ENCODE peak calls at places on chromosomes 13 and 19, in seven cellular contexts. T is stomach, W is breast epithelium, F is suprapubic skin, S is tibial nerve, A is IMR-90, X is heart left ventricle. R is an unnamed sample. For H3K4me1, the result is how much of the 10 kb centered on the place peaks cover.

GRCh38 chr13:106453101-106453500 is 82.4 kb downstream of the EFNB2 start:
- DNase-seq in F (no peak), W (no peak), S (no peak), T (no peak), X (no peak), A (no peak), R (no peak)

GRCh38 chr13:107025991-107026390 is 458.1 kb upstream of the ARGLU1 start:
- DNase-seq in X (peak), W (peak), F (no peak), A (peak), S (no peak), T (no peak), R (peak)

GRCh38 chr13:110280231-110280813 is 26.6 kb downstream of the COL4A1 start:
- DNase-seq in W (no peak), A (no peak), T (no peak), S (no peak), X (no peak), F (no peak), R (peak)

GRCh38 chr19:3536429-3537100 is 2.4 kb upstream of the TEKTIP1 start:
- DNase-seq in W (peak), F (no peak), S (peak), X (no peak), A (no peak), T (no peak), R (no peak)

GRCh38 chr19:43594710-43595604 is 977 bp downstream of the IRGQ start:
- DNase-seq in S (no peak), F (peak), A (peak), W (no peak), T (peak), X (peak), R (peak)

GRCh38 chr13:66887088-66887487 is 343.0 kb downstream of the PCDH9 start:
- DNase-seq in W (no peak), F (no peak), T (no peak), X (no peak), A (peak), S (no peak), R (no peak)

GRCh38 chr13:94617389-94618000 is 15.8 kb downstream of the GPR180 start:
- DNase-seq in S (no peak), F (no peak), T (no peak), A (no peak), W (no peak), X (no peak), R (no peak)

GRCh38 chr19:16542894-16543498 is 759 bp upstream of the CHERP start:
- DNase-seq in S (no peak), F (no peak), A (no peak), T (no peak), X (no peak), W (no peak), R (no peak)

GRCh38 chr13:109275390-109275789 is 511.0 kb downstream of the IRS2 start:
- DNase-seq in W (no peak), F (no peak), A (no peak), S (no peak), T (no peak), X (no peak), R (no peak)

DNA sequence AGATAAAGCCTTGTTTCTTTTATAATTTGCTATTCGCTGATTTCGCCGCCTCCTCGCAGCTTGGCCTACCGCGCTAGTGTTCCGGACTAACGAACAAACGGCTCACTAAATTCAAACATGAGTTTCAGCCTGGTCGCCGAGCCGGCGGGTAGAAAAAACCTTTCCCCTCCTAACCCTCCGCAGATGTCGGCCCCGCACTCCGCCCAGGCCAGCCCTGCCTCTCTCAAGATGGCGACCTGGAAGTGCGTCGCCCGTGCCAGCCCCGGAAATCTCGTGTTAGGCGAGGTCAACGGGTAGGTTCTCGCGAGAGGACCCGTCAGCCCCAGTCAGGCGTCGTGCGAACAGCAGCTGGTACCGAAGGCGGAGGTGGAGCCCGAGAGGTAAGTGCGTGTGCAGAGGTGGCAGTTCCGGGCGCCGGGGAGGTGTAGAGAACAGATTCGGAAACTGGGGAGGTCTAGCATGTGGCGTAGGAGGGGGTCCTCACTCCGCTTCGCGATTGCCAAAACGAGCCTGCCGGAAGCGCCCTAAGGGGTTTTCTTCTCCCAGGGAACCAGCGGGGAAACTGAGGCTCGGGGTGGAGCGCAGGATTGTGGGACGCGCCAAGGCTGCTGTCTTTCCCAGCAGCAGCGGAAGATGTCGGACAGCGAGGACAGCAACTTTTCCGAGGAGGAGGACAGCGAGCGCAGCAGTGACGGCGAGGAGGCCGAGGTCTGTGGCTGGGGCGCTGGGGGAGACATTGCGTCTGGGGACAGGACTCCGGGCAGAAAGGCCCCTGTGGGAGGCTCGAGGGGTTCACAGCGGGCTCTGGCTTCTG is at the start of gene SUPT5H:
- DNase-seq in W (peak), A (peak), S (peak), T (peak), X (peak), F (peak), R (peak)
- TF ChIP-seq POLR2A in W (peak), A (peak), S (peak), T (no peak), X (peak), F (peak), R (peak)

GRCh38 chr13:73076013-73076412 is 17.2 kb downstream of the KLF5 start:
- DNase-seq in T (no peak), A (peak), X (no peak), S (no peak), F (no peak), W (no peak), R (no peak)
- H3K4me1 ChIP-seq in T (under half), A (under half), X (under half), S (under half), F (under half), W (under half), R (under half)

DNA sequence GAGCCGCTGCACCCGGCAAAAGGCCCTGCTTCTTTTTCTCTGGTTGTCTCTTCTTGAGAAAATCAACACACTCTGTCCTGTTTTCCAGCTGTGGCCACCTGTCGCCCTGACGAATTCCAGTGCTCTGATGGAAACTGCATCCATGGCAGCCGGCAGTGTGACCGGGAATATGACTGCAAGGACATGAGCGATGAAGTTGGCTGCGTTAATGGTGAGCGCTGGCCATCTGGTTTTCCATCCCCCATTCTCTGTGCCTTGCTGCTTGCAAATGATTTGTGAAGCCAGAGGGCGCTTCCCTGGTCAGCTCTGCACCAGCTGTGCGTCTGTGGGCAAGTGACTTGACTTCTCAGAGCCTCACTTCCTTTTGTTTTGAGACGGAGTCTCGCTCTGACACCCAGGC is 17.2 kb downstream of the LDLR start:
- DNase-seq in S (no peak), X (peak), F (no peak), A (no peak), W (no peak), T (no peak), R (no peak)
- TF ChIP-seq CTCF in S (no peak), X (no peak), F (no peak), A (no peak), W (no peak), T (no peak), R (no peak)

GRCh38 chr19:50723735-50724521 is 764 bp downstream of the CLEC11A start:
- DNase-seq in F (peak), T (no peak), A (no peak), X (no peak), S (no peak), W (peak), R (no peak)

GRCh38 chr19:50725932-50726230 is 2.7 kb downstream of the CLEC11A start:
- DNase-seq in F (no peak), S (no peak), W (no peak), X (no peak), A (no peak), T (no peak), R (no peak)

GRCh38 chr19:50723069-50723468 is at the start of gene CLEC11A:
- DNase-seq in T (no peak), F (peak), X (peak), S (no peak), W (peak), A (peak), R (peak)

GRCh38 chr19:50725218-50725931 is 2.2 kb downstream of the CLEC11A start:
- DNase-seq in A (no peak), F (no peak), W (no peak), S (no peak), T (no peak), X (no peak), R (no peak)

GRCh38 chr19:50724522-50725217 is 1.5 kb downstream of the CLEC11A start:
- DNase-seq in T (peak), F (peak), W (peak), A (peak), X (peak), S (peak), R (peak)
- TF ChIP-seq POLR2A in T (no peak), F (peak), W (no peak), A (peak), X (no peak), S (no peak), R (no peak)

DNA sequence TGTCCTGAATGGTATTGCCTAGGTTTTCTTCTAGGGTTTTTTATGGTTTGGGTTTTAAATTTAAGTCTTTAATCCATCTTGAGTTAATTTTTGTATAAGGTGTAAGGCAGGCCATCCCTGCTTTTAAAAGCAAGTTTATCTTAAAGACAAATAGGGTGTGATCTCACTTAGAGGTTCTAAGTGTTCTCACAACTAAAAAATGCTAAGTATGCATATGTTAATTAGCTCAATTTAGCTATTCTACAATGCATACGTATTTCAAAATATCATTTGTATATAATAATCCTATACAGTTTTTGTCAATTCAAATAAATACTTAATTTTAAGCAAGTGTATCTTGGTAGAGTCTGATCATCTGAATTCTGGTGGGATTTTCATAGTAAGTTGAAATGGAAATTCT is 50.4 kb downstream of the MBNL2 start:
- DNase-seq in S (no peak), F (no peak), W (no peak), T (no peak), A (no peak), X (no peak), R (no peak)
- H3K4me1 ChIP-seq in S (under half), F (half or more), W (under half), T (half or more), A (under half), X (under half), R (half or more)